ENCODE peak calls at places on chromosomes 3 and 15, in seven cellular contexts. One of them, this sample, is unnamed.

GRCh38 chr15:51702710-51703109 is 21.4 kb downstream of the SCG3 start:
- DNase-seq in HCT116: no peak
- DNase-seq in SK-N-SH: no peak
- DNase-seq in HepG2: no peak
- DNase-seq in GM12878: no peak
- DNase-seq in K562: no peak
- DNase-seq in H1: no peak
- DNase-seq in this sample: no peak

GRCh38 chr3:67898916-67899315 is 244.5 kb upstream of the SUCLG2 start:
- DNase-seq in HCT116: no peak
- DNase-seq in SK-N-SH: no peak
- DNase-seq in HepG2: no peak
- DNase-seq in GM12878: no peak
- DNase-seq in K562: no peak
- DNase-seq in H1: no peak
- DNase-seq in this sample: no peak

GRCh38 chr15:68816795-68817303 is 3.8 kb downstream of the ANP32A start:
- DNase-seq in HCT116: no peak
- DNase-seq in SK-N-SH: no peak
- DNase-seq in HepG2: peak; percentile 70
- DNase-seq in GM12878: no peak
- DNase-seq in K562: no peak
- DNase-seq in H1: peak; percentile 35
- DNase-seq in this sample: peak; percentile 5

GRCh38 chr3:194395767-194396527 is 3.1 kb downstream of the GP5 start:
- DNase-seq in HCT116: no peak
- DNase-seq in SK-N-SH: no peak
- DNase-seq in HepG2: peak; percentile 35
- DNase-seq in GM12878: no peak
- DNase-seq in K562: peak; percentile 66
- DNase-seq in H1: peak; percentile 65
- DNase-seq in this sample: no peak

GRCh38 chr3:103295974-103296570 is 861.3 kb downstream of the ZPLD1 start:
- DNase-seq in HCT116: peak; percentile 19
- DNase-seq in SK-N-SH: peak; percentile 5
- DNase-seq in HepG2: peak; percentile 5
- DNase-seq in GM12878: no peak
- DNase-seq in K562: no peak
- DNase-seq in H1: no peak
- DNase-seq in this sample: peak; percentile 56

GRCh38 chr15:27017168-27017809 is 46.3 kb downstream of the GABRG3 start:
- DNase-seq in HCT116: no peak
- DNase-seq in SK-N-SH: peak; percentile 87
- DNase-seq in HepG2: peak; percentile 73
- DNase-seq in GM12878: peak; percentile 0
- DNase-seq in K562: peak; percentile 71
- DNase-seq in H1: peak; percentile 94
- DNase-seq in this sample: peak; percentile 72

GRCh38 chr3:20352547-20353164 is 166.7 kb upstream of the SGO1 start:
- DNase-seq in HCT116: no peak
- DNase-seq in SK-N-SH: no peak
- DNase-seq in HepG2: no peak
- DNase-seq in GM12878: no peak
- DNase-seq in K562: no peak
- DNase-seq in H1: no peak
- DNase-seq in this sample: no peak

GRCh38 chr3:48845170-48845569 is 2.5 kb downstream of the PRKAR2A start:
- DNase-seq in HCT116: no peak
- DNase-seq in SK-N-SH: no peak
- DNase-seq in HepG2: peak; percentile 17
- DNase-seq in GM12878: no peak
- DNase-seq in K562: no peak
- DNase-seq in H1: no peak
- DNase-seq in this sample: no peak

GRCh38 chr3:126557761-126558160 is 971 bp downstream of the C3orf22 start:
- DNase-seq in HCT116: no peak
- DNase-seq in SK-N-SH: peak; percentile 9
- DNase-seq in HepG2: no peak
- DNase-seq in GM12878: no peak
- DNase-seq in K562: no peak
- DNase-seq in H1: no peak
- DNase-seq in this sample: no peak

GRCh38 chr3:69072928-69073327 is 7.2 kb downstream of the UBA3 start:
- DNase-seq in HCT116: no peak
- DNase-seq in SK-N-SH: no peak
- DNase-seq in HepG2: no peak
- DNase-seq in GM12878: no peak
- DNase-seq in K562: no peak
- DNase-seq in H1: no peak
- DNase-seq in this sample: no peak

GRCh38 chr15:23516866-23517265 is 48.6 kb upstream of the MKRN3 start:
- DNase-seq in HCT116: no peak
- DNase-seq in SK-N-SH: no peak
- DNase-seq in HepG2: no peak
- DNase-seq in GM12878: no peak
- DNase-seq in K562: no peak
- DNase-seq in H1: no peak
- DNase-seq in this sample: no peak

GRCh38 chr3:69720824-69721223 is 18.4 kb upstream of the MITF start:
- DNase-seq in HCT116: no peak
- DNase-seq in SK-N-SH: no peak
- DNase-seq in HepG2: no peak
- DNase-seq in GM12878: no peak
- DNase-seq in K562: no peak
- DNase-seq in H1: no peak
- DNase-seq in this sample: no peak

GRCh38 chr15:90680371-90680935 is 36.7 kb upstream of the BLM start:
- DNase-seq in HCT116: no peak
- DNase-seq in SK-N-SH: no peak
- DNase-seq in HepG2: no peak
- DNase-seq in GM12878: no peak
- DNase-seq in K562: no peak
- DNase-seq in H1: no peak
- DNase-seq in this sample: no peak

GRCh38 chr3:52171577-52172261 is 17.5 kb upstream of the POC1A start:
- DNase-seq in HCT116: peak; percentile 27
- DNase-seq in SK-N-SH: no peak
- DNase-seq in HepG2: no peak
- DNase-seq in GM12878: no peak
- DNase-seq in K562: peak; percentile 38
- DNase-seq in H1: no peak
- DNase-seq in this sample: no peak

GRCh38 chr15:43791993-43792760 is at the start of gene SERF2:
- DNase-seq in HCT116: peak; percentile 98
- DNase-seq in SK-N-SH: peak; percentile 99
- DNase-seq in HepG2: peak; percentile 97
- DNase-seq in GM12878: peak; percentile 99
- DNase-seq in K562: peak; percentile 98
- DNase-seq in H1: peak; percentile 99
- DNase-seq in this sample: peak; percentile 100

GRCh38 chr15:67836477-67836876 is 3.4 kb downstream of the RNU6-1 start:
- DNase-seq in HCT116: no peak
- DNase-seq in SK-N-SH: peak; percentile 76
- DNase-seq in HepG2: no peak
- DNase-seq in GM12878: no peak
- DNase-seq in K562: peak; percentile 52
- DNase-seq in H1: peak; percentile 77
- DNase-seq in this sample: peak; percentile 77

GRCh38 chr15:47186071-47186470 is 531.2 kb upstream of the SEMA6D start:
- DNase-seq in HCT116: no peak
- DNase-seq in SK-N-SH: no peak
- DNase-seq in HepG2: no peak
- DNase-seq in GM12878: no peak
- DNase-seq in K562: no peak
- DNase-seq in H1: no peak
- DNase-seq in this sample: no peak

GRCh38 chr3:10389341-10389740 is 68.4 kb upstream of the SEC13 start:
- DNase-seq in HCT116: no peak
- DNase-seq in SK-N-SH: no peak
- DNase-seq in HepG2: no peak
- DNase-seq in GM12878: no peak
- DNase-seq in K562: no peak
- DNase-seq in H1: no peak
- DNase-seq in this sample: no peak
- TF ChIP-seq JUND in HCT116: no peak
- TF ChIP-seq JUND in SK-N-SH: no peak
- TF ChIP-seq JUND in HepG2: no peak
- TF ChIP-seq JUND in GM12878: no peak
- TF ChIP-seq JUND in K562: no peak
- TF ChIP-seq JUND in H1: no peak
- TF ChIP-seq JUND in this sample: no peak

GRCh38 chr15:41256103-41256502 is 25.0 kb downstream of the CHP1 start:
- DNase-seq in HCT116: no peak
- DNase-seq in SK-N-SH: no peak
- DNase-seq in HepG2: no peak
- DNase-seq in GM12878: no peak
- DNase-seq in K562: no peak
- DNase-seq in H1: no peak
- DNase-seq in this sample: no peak

GRCh38 chr15:41258706-41259471 is 27.8 kb downstream of the CHP1 start:
- DNase-seq in HCT116: no peak
- DNase-seq in SK-N-SH: no peak
- DNase-seq in HepG2: peak; percentile 40
- DNase-seq in GM12878: peak; percentile 31
- DNase-seq in K562: no peak
- DNase-seq in H1: no peak
- DNase-seq in this sample: peak; percentile 34

GRCh38 chr15:41254560-41254959 is 23.5 kb downstream of the CHP1 start:
- DNase-seq in HCT116: no peak
- DNase-seq in SK-N-SH: no peak
- DNase-seq in HepG2: no peak
- DNase-seq in GM12878: no peak
- DNase-seq in K562: no peak
- DNase-seq in H1: no peak
- DNase-seq in this sample: no peak

GRCh38 chr15:41259546-41260189 is 28.6 kb downstream of the CHP1 start:
- DNase-seq in HCT116: no peak
- DNase-seq in SK-N-SH: no peak
- DNase-seq in HepG2: peak; percentile 96
- DNase-seq in GM12878: no peak
- DNase-seq in K562: no peak
- DNase-seq in H1: no peak
- DNase-seq in this sample: no peak

GRCh38 chr15:41256577-41257038 is 25.5 kb downstream of the CHP1 start:
- DNase-seq in HCT116: no peak
- DNase-seq in SK-N-SH: no peak
- DNase-seq in HepG2: peak; percentile 78
- DNase-seq in GM12878: no peak
- DNase-seq in K562: no peak
- DNase-seq in H1: no peak
- DNase-seq in this sample: no peak
- TF ChIP-seq JUND in HCT116: no peak
- TF ChIP-seq JUND in SK-N-SH: no peak
- TF ChIP-seq JUND in HepG2: no peak
- TF ChIP-seq JUND in GM12878: no peak
- TF ChIP-seq JUND in K562: no peak
- TF ChIP-seq JUND in H1: no peak
- TF ChIP-seq JUND in this sample: no peak

GRCh38 chr3:190048831-190049541 is 71.7 kb downstream of the P3H2 start:
- DNase-seq in HCT116: no peak
- DNase-seq in SK-N-SH: peak; percentile 17
- DNase-seq in HepG2: no peak
- DNase-seq in GM12878: no peak
- DNase-seq in K562: no peak
- DNase-seq in H1: no peak
- DNase-seq in this sample: no peak

GRCh38 chr3:190040145-190040544 is 80.6 kb downstream of the P3H2 start:
- DNase-seq in HCT116: no peak
- DNase-seq in SK-N-SH: no peak
- DNase-seq in HepG2: no peak
- DNase-seq in GM12878: no peak
- DNase-seq in K562: no peak
- DNase-seq in H1: no peak
- DNase-seq in this sample: no peak

GRCh38 chr3:190044974-190045373 is 75.7 kb downstream of the P3H2 start:
- DNase-seq in HCT116: no peak
- DNase-seq in SK-N-SH: no peak
- DNase-seq in HepG2: no peak
- DNase-seq in GM12878: no peak
- DNase-seq in K562: no peak
- DNase-seq in H1: no peak
- DNase-seq in this sample: no peak

GRCh38 chr3:190041333-190042041 is 79.2 kb downstream of the P3H2 start:
- DNase-seq in HCT116: no peak
- DNase-seq in SK-N-SH: no peak
- DNase-seq in HepG2: no peak
- DNase-seq in GM12878: peak; percentile 11
- DNase-seq in K562: no peak
- DNase-seq in H1: no peak
- DNase-seq in this sample: no peak

GRCh38 chr3:190044142-190044541 is 76.6 kb downstream of the P3H2 start:
- DNase-seq in HCT116: no peak
- DNase-seq in SK-N-SH: no peak
- DNase-seq in HepG2: no peak
- DNase-seq in GM12878: no peak
- DNase-seq in K562: no peak
- DNase-seq in H1: no peak
- DNase-seq in this sample: no peak
- TF ChIP-seq JUND in HCT116: no peak
- TF ChIP-seq JUND in SK-N-SH: no peak
- TF ChIP-seq JUND in HepG2: no peak
- TF ChIP-seq JUND in GM12878: no peak
- TF ChIP-seq JUND in K562: no peak
- TF ChIP-seq JUND in H1: no peak
- TF ChIP-seq JUND in this sample: no peak

GRCh38 chr3:188824596-188824995 is 347.2 kb upstream of the TPRG1 start:
- DNase-seq in HCT116: no peak
- DNase-seq in SK-N-SH: no peak
- DNase-seq in HepG2: no peak
- DNase-seq in GM12878: no peak
- DNase-seq in K562: no peak
- DNase-seq in H1: no peak
- DNase-seq in this sample: no peak
- TF ChIP-seq JUND in HCT116: no peak
- TF ChIP-seq JUND in SK-N-SH: no peak
- TF ChIP-seq JUND in HepG2: no peak
- TF ChIP-seq JUND in GM12878: no peak
- TF ChIP-seq JUND in K562: no peak
- TF ChIP-seq JUND in H1: no peak
- TF ChIP-seq JUND in this sample: no peak

DNA sequence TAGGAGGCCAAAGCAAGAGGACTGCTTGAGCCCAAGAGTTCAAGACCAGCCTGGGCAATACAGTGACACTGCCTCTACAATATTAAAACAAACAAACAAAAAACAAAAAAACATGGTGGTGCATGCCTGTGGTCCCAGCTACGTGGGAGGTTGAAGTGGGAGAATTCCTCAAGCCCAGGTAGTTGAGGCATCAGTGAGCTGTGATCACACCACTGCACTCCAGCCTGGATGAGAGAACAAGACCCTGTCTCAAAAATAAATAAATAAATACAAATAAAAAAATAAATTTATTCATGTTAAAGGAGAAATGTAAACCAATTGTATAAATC is 200.6 kb downstream of the BCHE start:
- DNase-seq in HCT116: no peak
- DNase-seq in SK-N-SH: no peak
- DNase-seq in HepG2: no peak
- DNase-seq in GM12878: no peak
- DNase-seq in K562: no peak
- DNase-seq in H1: no peak
- DNase-seq in this sample: no peak
- TF ChIP-seq JUND in HCT116: no peak
- TF ChIP-seq JUND in SK-N-SH: no peak
- TF ChIP-seq JUND in HepG2: no peak
- TF ChIP-seq JUND in GM12878: no peak
- TF ChIP-seq JUND in K562: no peak
- TF ChIP-seq JUND in H1: no peak
- TF ChIP-seq JUND in this sample: no peak

This sample was measured in T47D.